ENCODE peak calls at places on chromosomes 4 and X, in four cellular contexts. One of them, this sample, is unnamed.
A peak's percentile ranks its signal among the peaks of the same experiment; 100 is the strongest.

GRCh38 chr4:78764498-78764961 is 11.6 kb upstream of the BMP2K start:
- DNase-seq in neuronal stem cell: no peak
- DNase-seq in H9: no peak
- DNase-seq in trophoblast cell: peak; percentile 51
- DNase-seq in this sample: peak; percentile 82

GRCh38 chr4:90349632-90350031 is 222.4 kb downstream of the CCSER1 start:
- DNase-seq in neuronal stem cell: no peak
- DNase-seq in H9: no peak
- DNase-seq in trophoblast cell: no peak
- DNase-seq in this sample: no peak

GRCh38 chr4:17063870-17064269 is 165.4 kb upstream of the LDB2 start:
- DNase-seq in neuronal stem cell: no peak
- DNase-seq in H9: no peak
- DNase-seq in trophoblast cell: no peak
- DNase-seq in this sample: peak; percentile 84

GRCh38 chr4:187139116-187139515 is 415.5 kb upstream of the FAT1 start:
- DNase-seq in neuronal stem cell: no peak
- DNase-seq in H9: no peak
- DNase-seq in trophoblast cell: no peak
- DNase-seq in this sample: no peak

GRCh38 chrX:30888526-30889146 is 418 bp downstream of the TAB3 start:
- DNase-seq in neuronal stem cell: no peak
- DNase-seq in H9: no peak
- DNase-seq in trophoblast cell: no peak
- DNase-seq in this sample: no peak

GRCh38 chr4:17055788-17056187 is 157.3 kb upstream of the LDB2 start:
- DNase-seq in neuronal stem cell: no peak
- DNase-seq in H9: no peak
- DNase-seq in trophoblast cell: no peak
- DNase-seq in this sample: peak; percentile 97

GRCh38 chrX:101803451-101803850 is 128.4 kb downstream of the ZMAT1 start:
- DNase-seq in neuronal stem cell: no peak
- DNase-seq in H9: no peak
- DNase-seq in trophoblast cell: peak; percentile 3
- DNase-seq in this sample: peak; percentile 19

GRCh38 chrX:39065051-39065871 is 264.0 kb downstream of the MID1IP1 start:
- DNase-seq in neuronal stem cell: peak; percentile 61
- DNase-seq in H9: peak; percentile 73
- DNase-seq in trophoblast cell: no peak
- DNase-seq in this sample: no peak

GRCh38 chr4:2792711-2793577 is at the start of gene SH3BP2:
- DNase-seq in neuronal stem cell: peak; percentile 58
- DNase-seq in H9: peak; percentile 85
- DNase-seq in trophoblast cell: peak; percentile 42
- DNase-seq in this sample: peak; percentile 49

GRCh38 chrX:63418211-63418610 is 67.1 kb upstream of the SPIN4 start:
- DNase-seq in neuronal stem cell: no peak
- DNase-seq in H9: no peak
- DNase-seq in trophoblast cell: no peak
- DNase-seq in this sample: no peak

GRCh38 chr4:7762376-7763040 is 177.2 kb downstream of the AFAP1 start:
- DNase-seq in neuronal stem cell: no peak
- DNase-seq in H9: no peak
- DNase-seq in trophoblast cell: peak; percentile 61
- DNase-seq in this sample: no peak

GRCh38 chr4:183860110-183860509 is 45.0 kb upstream of the STOX2 start:
- DNase-seq in neuronal stem cell: no peak
- DNase-seq in H9: no peak
- DNase-seq in trophoblast cell: no peak
- DNase-seq in this sample: no peak

GRCh38 chr4:48343531-48343930 is 2.2 kb downstream of the SLAIN2 start:
- DNase-seq in neuronal stem cell: no peak
- DNase-seq in H9: no peak
- DNase-seq in trophoblast cell: no peak
- DNase-seq in this sample: peak; percentile 22

GRCh38 chr4:121053601-121054143 is 18.7 kb downstream of the NDNF start:
- DNase-seq in neuronal stem cell: no peak
- DNase-seq in H9: no peak
- DNase-seq in trophoblast cell: no peak
- DNase-seq in this sample: no peak

GRCh38 chrX:45774961-45775360 is 574.3 kb upstream of the DIPK2B start:
- DNase-seq in neuronal stem cell: no peak
- DNase-seq in H9: no peak
- DNase-seq in trophoblast cell: no peak
- DNase-seq in this sample: peak; percentile 81

GRCh38 chr4:129239088-129239487 is 143.1 kb downstream of the C4orf33 start:
- DNase-seq in neuronal stem cell: no peak
- DNase-seq in H9: no peak
- DNase-seq in trophoblast cell: no peak
- DNase-seq in this sample: no peak

GRCh38 chr4:170030121-170030520 is 3.9 kb upstream of the MFAP3L start:
- DNase-seq in neuronal stem cell: no peak
- DNase-seq in H9: no peak
- DNase-seq in trophoblast cell: no peak
- DNase-seq in this sample: no peak

GRCh38 chr4:170027181-170027829 is 1.1 kb upstream of the MFAP3L start:
- DNase-seq in neuronal stem cell: peak; percentile 96
- DNase-seq in H9: peak; percentile 92
- DNase-seq in trophoblast cell: peak; percentile 89
- DNase-seq in this sample: peak; percentile 95

GRCh38 chr4:170022211-170022610 is 4.0 kb downstream of the MFAP3L start:
- DNase-seq in neuronal stem cell: no peak
- DNase-seq in H9: no peak
- DNase-seq in trophoblast cell: no peak
- DNase-seq in this sample: no peak

GRCh38 chr4:170026253-170026991 is at the start of gene MFAP3L:
- DNase-seq in neuronal stem cell: peak; percentile 89
- DNase-seq in H9: peak; percentile 90
- DNase-seq in trophoblast cell: peak; percentile 89
- DNase-seq in this sample: peak; percentile 84

GRCh38 chr4:170025523-170026252 is 507 bp downstream of the MFAP3L start:
- DNase-seq in neuronal stem cell: peak; percentile 15
- DNase-seq in H9: no peak
- DNase-seq in trophoblast cell: peak; percentile 51
- DNase-seq in this sample: no peak
- H3K4ac ChIP-seq in neuronal stem cell: no peak overlapping the region
- H3K4ac ChIP-seq in H9: no peak overlapping the region
- H3K4ac ChIP-seq in trophoblast cell: peak overlapping the region; percentile 99
- H3K4ac ChIP-seq in this sample: no peak overlapping the region

DNA sequence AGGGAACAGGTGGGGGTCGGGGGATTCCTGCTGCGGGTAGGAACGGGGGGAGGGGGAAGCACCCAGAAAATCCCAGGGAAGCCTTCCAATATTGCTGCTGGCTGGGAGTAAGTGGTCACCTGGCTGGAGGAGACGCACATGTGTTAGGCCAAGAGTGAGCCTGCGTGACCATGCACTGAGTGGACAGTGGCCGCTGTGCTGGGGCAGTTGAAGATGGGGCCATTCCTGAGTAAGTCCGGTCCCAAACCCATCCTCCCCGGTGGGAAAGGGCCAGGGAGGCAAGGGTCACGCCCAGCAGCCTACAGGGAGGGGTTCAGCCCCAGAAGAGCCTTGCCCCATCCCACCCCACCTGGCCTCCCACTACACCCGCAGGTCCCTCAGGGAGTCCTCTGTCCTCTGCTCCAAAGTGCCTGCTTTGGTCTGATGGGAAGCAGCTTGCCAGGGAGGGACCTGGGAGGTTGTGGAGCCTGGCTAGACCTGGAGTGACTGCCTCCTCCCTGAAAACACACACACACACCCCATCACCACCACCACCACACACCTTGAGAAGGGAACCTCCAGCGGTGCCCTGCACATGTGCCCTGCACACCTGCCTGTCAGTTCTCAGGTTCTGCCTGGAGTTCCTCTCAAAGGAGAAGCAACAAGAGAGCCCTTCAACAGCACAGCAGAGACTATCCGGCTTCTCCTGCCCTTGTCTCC is 6.1 kb downstream of the L1CAM start:
- DNase-seq in neuronal stem cell: no peak
- DNase-seq in H9: no peak
- DNase-seq in trophoblast cell: no peak
- DNase-seq in this sample: no peak
- H2AK5ac ChIP-seq in neuronal stem cell: peak overlapping the region; percentile 86
- H2AK5ac ChIP-seq in H9: no peak overlapping the region
- H2AK5ac ChIP-seq in trophoblast cell: no peak overlapping the region
- H2AK5ac ChIP-seq in this sample: no peak overlapping the region

GRCh38 chrX:56233682-56234081 is 1.5 kb downstream of the KLF8 start:
- DNase-seq in neuronal stem cell: no peak
- DNase-seq in H9: peak; percentile 84
- DNase-seq in trophoblast cell: peak; percentile 62
- DNase-seq in this sample: no peak

GRCh38 chrX:56231706-56232105 is 450 bp upstream of the KLF8 start:
- DNase-seq in neuronal stem cell: no peak
- DNase-seq in H9: peak; percentile 28
- DNase-seq in trophoblast cell: no peak
- DNase-seq in this sample: no peak

GRCh38 chrX:56228914-56229313 is 3.2 kb upstream of the KLF8 start:
- DNase-seq in neuronal stem cell: no peak
- DNase-seq in H9: peak; percentile 33
- DNase-seq in trophoblast cell: no peak
- DNase-seq in this sample: no peak

GRCh38 chrX:56232221-56233082 is at the start of gene KLF8:
- DNase-seq in neuronal stem cell: no peak
- DNase-seq in H9: peak; percentile 77
- DNase-seq in trophoblast cell: peak; percentile 42
- DNase-seq in this sample: no peak

GRCh38 chrX:56233100-56233499 is 944 bp downstream of the KLF8 start:
- DNase-seq in neuronal stem cell: no peak
- DNase-seq in H9: peak; percentile 26
- DNase-seq in trophoblast cell: no peak
- DNase-seq in this sample: no peak
- H3K4ac ChIP-seq in neuronal stem cell: no peak overlapping the region
- H3K4ac ChIP-seq in H9: no peak overlapping the region
- H3K4ac ChIP-seq in trophoblast cell: peak overlapping the region; percentile 96
- H3K4ac ChIP-seq in this sample: no peak overlapping the region

GRCh38 chr4:85938062-85938461 is 421.8 kb downstream of the MAPK10 start:
- DNase-seq in neuronal stem cell: no peak
- DNase-seq in H9: no peak
- DNase-seq in trophoblast cell: no peak
- DNase-seq in this sample: no peak
- H2AK5ac ChIP-seq in neuronal stem cell: no peak overlapping the region
- H2AK5ac ChIP-seq in H9: no peak overlapping the region
- H2AK5ac ChIP-seq in trophoblast cell: no peak overlapping the region
- H2AK5ac ChIP-seq in this sample: no peak overlapping the region

GRCh38 chr4:156113138-156113537 is 159.5 kb upstream of the CTSO start:
- DNase-seq in neuronal stem cell: no peak
- DNase-seq in H9: no peak
- DNase-seq in trophoblast cell: no peak
- DNase-seq in this sample: no peak

GRCh38 chr4:156111706-156112105 is 158.0 kb upstream of the CTSO start:
- DNase-seq in neuronal stem cell: no peak
- DNase-seq in H9: no peak
- DNase-seq in trophoblast cell: no peak
- DNase-seq in this sample: no peak

GRCh38 chr4:156109943-156110925 is 156.6 kb upstream of the CTSO start:
- DNase-seq in neuronal stem cell: no peak
- DNase-seq in H9: peak; percentile 49
- DNase-seq in trophoblast cell: peak; percentile 84
- DNase-seq in this sample: peak; percentile 8
- H3K4ac ChIP-seq in neuronal stem cell: no peak overlapping the region
- H3K4ac ChIP-seq in H9: no peak overlapping the region
- H3K4ac ChIP-seq in trophoblast cell: no peak overlapping the region
- H3K4ac ChIP-seq in this sample: no peak overlapping the region

This sample was measured in IMR-90.